ENCODE peak calls at places on chromosomes 4 and X, in ten cellular contexts. E is lung; T is HCT116; Z is tibial nerve; Q is CD8-positive, alpha-beta memory T cell; B is cardiac muscle cell; J is PC-3; W is sigmoid colon; C is foreskin keratinocyte; U is PC-9. P is an unnamed sample.

GRCh38 chr4:182126567-182126966 is 116.6 kb upstream of the TENM3 start:
- DNase-seq in E (no peak), T (no peak), Z (no peak), Q (no peak), B (no peak), J (no peak), W (no peak), C (peak; percentile 98), U (no peak), P (peak; percentile 64)

GRCh38 chrX:153775293-153775595 is 5.6 kb upstream of the SRPK3 start:
- DNase-seq in E (no peak), T (no peak), Z (no peak), Q (no peak), B (no peak), J (no peak), W (no peak), C (no peak), U (no peak), P (no peak)

GRCh38 chr4:151688003-151688784 is 72.6 kb downstream of the GATB start:
- DNase-seq in E (no peak), T (no peak), Z (no peak), Q (no peak), B (peak; percentile 39), J (no peak), W (no peak), C (peak; percentile 28), U (no peak), P (no peak)

GRCh38 chr4:159608434-159608833 is 505.6 kb downstream of the RAPGEF2 start:
- DNase-seq in E (no peak), T (no peak), Z (no peak), Q (no peak), B (no peak), J (peak; percentile 6), W (no peak), C (peak; percentile 14), U (peak; percentile 37), P (no peak)

GRCh38 chrX:101986571-101986970 is 54.7 kb upstream of the ZMAT1 start:
- DNase-seq in E (no peak), T (no peak), Z (no peak), Q (no peak), B (no peak), J (no peak), W (no peak), C (no peak), U (no peak), P (no peak)

GRCh38 chr4:2535386-2536192 is 858 bp upstream of the FAM193A start:
- DNase-seq in E (peak; percentile 64), T (no peak), Z (no peak), Q (peak; percentile 43), B (peak; percentile 53), J (no peak), W (peak; percentile 80), C (peak; percentile 23), U (no peak), P (no peak)

GRCh38 chrX:149638860-149639259 is 7.3 kb upstream of the TMEM185A start:
- DNase-seq in E (no peak), T (no peak), Z (no peak), Q (no peak), B (no peak), J (no peak), W (no peak), C (peak; percentile 25), U (no peak), P (no peak)

GRCh38 chr4:25089058-25089763 is 58.5 kb upstream of the LGI2 start:
- DNase-seq in E (no peak), T (no peak), Z (no peak), Q (no peak), B (no peak), J (no peak), W (no peak), C (no peak), U (no peak), P (no peak)

GRCh38 chr4:96016615-96017299 is 176.9 kb downstream of the PDHA2 start:
- DNase-seq in E (no peak), T (no peak), Z (no peak), Q (no peak), B (no peak), J (peak; percentile 29), W (no peak), C (peak; percentile 78), U (no peak), P (no peak)

GRCh38 chrX:109992203-109992602 is 10.7 kb upstream of the TMEM164 start:
- DNase-seq in E (no peak), T (no peak), Z (no peak), Q (no peak), B (no peak), J (no peak), W (no peak), C (no peak), U (no peak), P (no peak)

GRCh38 chrX:72051589-72051988 is 80.1 kb downstream of the RTL5 start:
- DNase-seq in E (no peak), T (no peak), Z (no peak), Q (no peak), B (no peak), J (no peak), W (no peak), C (no peak), U (no peak), P (no peak)
- H3K27ac ChIP-seq in E (no peak overlapping the region), T (no peak overlapping the region), Z (no peak overlapping the region), Q (no peak overlapping the region), B (no peak overlapping the region), J (no peak overlapping the region), W (no peak overlapping the region), C (no peak overlapping the region), U (no peak overlapping the region), P (no peak overlapping the region)

GRCh38 chr4:130185123-130185522 is 1089.2 kb downstream of the C4orf33 start:
- DNase-seq in E (no peak), T (no peak), Z (no peak), Q (no peak), B (no peak), J (no peak), W (no peak), C (no peak), U (no peak), P (no peak)

GRCh38 chr4:130178106-130178505 is 1082.2 kb downstream of the C4orf33 start:
- DNase-seq in E (no peak), T (no peak), Z (no peak), Q (no peak), B (no peak), J (no peak), W (no peak), C (no peak), U (no peak), P (no peak)

GRCh38 chr4:130187587-130187986 is 1091.6 kb downstream of the C4orf33 start:
- DNase-seq in E (no peak), T (no peak), Z (no peak), Q (no peak), B (no peak), J (no peak), W (no peak), C (no peak), U (no peak), P (no peak)

GRCh38 chr4:130183796-130184195 is 1087.8 kb downstream of the C4orf33 start:
- DNase-seq in E (no peak), T (no peak), Z (no peak), Q (no peak), B (no peak), J (no peak), W (no peak), C (no peak), U (no peak), P (no peak)

DNA sequence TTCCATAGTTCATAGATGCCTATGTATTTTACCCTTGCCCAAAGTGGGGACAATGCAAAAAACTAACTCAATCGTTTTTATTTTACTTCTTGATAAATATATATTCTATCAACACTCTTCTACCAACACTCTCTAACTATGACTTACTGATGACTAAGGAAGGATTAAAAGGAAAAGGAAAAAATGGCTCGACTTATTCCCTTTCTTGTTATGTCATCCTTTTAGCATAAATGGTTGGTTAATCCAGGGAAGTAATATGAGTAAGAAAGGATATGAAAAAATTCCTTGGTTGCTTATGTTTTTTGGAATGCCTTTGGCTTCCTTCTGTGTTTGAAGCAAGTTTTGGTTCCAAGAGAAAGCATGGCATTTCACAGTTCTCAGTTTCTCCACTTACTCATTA is 1087.1 kb downstream of the C4orf33 start:
- DNase-seq in E (no peak), T (no peak), Z (no peak), Q (no peak), B (no peak), J (peak; percentile 1), W (no peak), C (peak; percentile 48), U (no peak), P (no peak)
- H3K27ac ChIP-seq in E (no peak overlapping the region), T (no peak overlapping the region), Z (no peak overlapping the region), Q (no peak overlapping the region), B (no peak overlapping the region), J (no peak overlapping the region), W (no peak overlapping the region), C (no peak overlapping the region), U (no peak overlapping the region), P (no peak overlapping the region)

GRCh38 chr4:103422467-103423219 is 224.5 kb upstream of the CENPE start:
- DNase-seq in E (no peak), T (no peak), Z (no peak), Q (no peak), B (no peak), J (peak; percentile 25), W (no peak), C (peak; percentile 28), U (no peak), P (no peak)

GRCh38 chr4:103429283-103429682 is 231.1 kb upstream of the CENPE start:
- DNase-seq in E (no peak), T (peak; percentile 38), Z (no peak), Q (no peak), B (peak; percentile 14), J (no peak), W (no peak), C (no peak), U (no peak), P (no peak)

GRCh38 chr4:103425406-103425805 is 227.3 kb upstream of the CENPE start:
- DNase-seq in E (no peak), T (no peak), Z (no peak), Q (no peak), B (no peak), J (no peak), W (no peak), C (no peak), U (no peak), P (no peak)

GRCh38 chr4:103423261-103423660 is 225.1 kb upstream of the CENPE start:
- DNase-seq in E (no peak), T (no peak), Z (no peak), Q (no peak), B (no peak), J (no peak), W (no peak), C (no peak), U (no peak), P (no peak)

DNA sequence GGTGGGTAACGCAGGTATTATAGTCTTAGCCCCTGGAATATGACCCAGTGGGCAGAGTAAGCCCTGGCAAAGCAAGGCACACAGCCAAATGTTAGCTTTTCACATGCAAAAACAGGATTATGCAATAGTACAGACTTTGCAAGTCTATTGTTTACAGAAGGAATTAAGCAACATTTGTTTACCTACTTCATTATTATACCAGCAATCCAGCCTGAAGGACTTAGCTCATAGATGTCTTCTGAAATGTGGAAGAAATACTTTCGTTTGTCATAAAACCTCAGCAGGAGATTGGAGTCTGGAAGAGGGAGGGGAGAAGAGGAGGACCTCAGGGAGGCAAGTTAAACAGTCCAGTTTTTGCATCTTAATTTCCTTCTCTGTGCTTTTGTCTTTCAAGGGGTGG is 226.7 kb upstream of the CENPE start:
- DNase-seq in E (no peak), T (no peak), Z (no peak), Q (no peak), B (no peak), J (peak; percentile 74), W (no peak), C (peak; percentile 32), U (peak; percentile 88), P (peak; percentile 59)
- H3K27ac ChIP-seq in E (no peak overlapping the region), T (no peak overlapping the region), Z (no peak overlapping the region), Q (no peak overlapping the region), B (no peak overlapping the region), J (peak overlapping the region; percentile 30), W (no peak overlapping the region), C (no peak overlapping the region), U (peak overlapping the region; percentile 23), P (peak overlapping the region; percentile 18)

GRCh38 chr4:101306225-101306624 is 41.1 kb downstream of the PPP3CA start:
- DNase-seq in E (peak; percentile 77), T (no peak), Z (no peak), Q (no peak), B (peak; percentile 13), J (no peak), W (no peak), C (no peak), U (no peak), P (no peak)
- H3K27ac ChIP-seq in E (no peak overlapping the region), T (peak overlapping the region; percentile 23), Z (no peak overlapping the region), Q (no peak overlapping the region), B (no peak overlapping the region), J (no peak overlapping the region), W (no peak overlapping the region), C (no peak overlapping the region), U (no peak overlapping the region), P (no peak overlapping the region)

P was measured in epithelial cell of prostate.